ENCODE peak calls at places on chromosome 20, in seven cellular contexts. M, H, T, Z, A, D and C are unnamed samples.

GRCh38 chr20:49983123-49983847 is 505 bp downstream of the SNAI1 start:
- DNase-seq in M (no peak), H (no peak), T (no peak), Z (no peak), A (no peak), D (no peak), C (no peak)

GRCh38 chr20:36102306-36102705 is 52.2 kb upstream of the EPB41L1 start:
- DNase-seq in M (no peak), H (no peak), T (no peak), Z (no peak), A (no peak), D (no peak), C (no peak)

GRCh38 chr20:39025883-39026282 is 63.7 kb downstream of the DHX35 start:
- DNase-seq in M (no peak), H (no peak), T (no peak), Z (no peak), A (no peak), D (no peak), C (no peak)

GRCh38 chr20:40689100-40689942 is at the start of gene MAFB:
- DNase-seq in M (peak; percentile 91), H (peak; percentile 85), T (peak; percentile 82), Z (peak; percentile 85), A (peak; percentile 80), D (peak; percentile 33), C (peak; percentile 95)

GRCh38 chr20:23362392-23363256 is 642 bp downstream of the GZF1 start:
- DNase-seq in M (peak; percentile 61), H (no peak), T (peak; percentile 35), Z (no peak), A (no peak), D (no peak), C (peak; percentile 71)

GRCh38 chr20:15814360-15814759 is 758.9 kb downstream of the KIF16B start:
- DNase-seq in M (no peak), H (no peak), T (no peak), Z (no peak), A (no peak), D (no peak), C (no peak)

GRCh38 chr20:57040924-57041323 is 225.5 kb downstream of the BMP7 start:
- DNase-seq in M (peak; percentile 89), H (no peak), T (no peak), Z (no peak), A (no peak), D (no peak), C (no peak)

GRCh38 chr20:25324412-25324811 is 66.2 kb downstream of the ABHD12 start:
- DNase-seq in M (no peak), H (no peak), T (no peak), Z (no peak), A (no peak), D (no peak), C (peak; percentile 38)

GRCh38 chr20:45489083-45489531 is 19.6 kb downstream of the WFDC2 start:
- DNase-seq in M (peak; percentile 92), H (no peak), T (no peak), Z (no peak), A (no peak), D (no peak), C (no peak)